ENCODE peak calls at places on chromosomes 2 and 18, in six cellular contexts. U is heart right ventricle, D is psoas muscle, O is right cardiac atrium, B is fibroblast of lung, S is ovary. K is an unnamed sample.

GRCh38 chr18:6414723-6415362 is at the start of gene L3MBTL4:
- DNase-seq in U (peak; percentile 31), D (peak; percentile 51), O (peak; percentile 82), B (no peak), S (peak; percentile 73), K (no peak)

GRCh38 chr18:27713727-27714080 is 463.2 kb downstream of the CDH2 start:
- DNase-seq in U (no peak), D (no peak), O (no peak), B (peak; percentile 92), S (no peak), K (no peak)

GRCh38 chr2:199999166-199999565 is 43.8 kb downstream of the MAIP1 start:
- DNase-seq in U (no peak), D (no peak), O (no peak), B (no peak), S (no peak), K (no peak)

GRCh38 chr18:44298566-44298965 is 382.1 kb upstream of the SETBP1 start:
- DNase-seq in U (no peak), D (no peak), O (no peak), B (no peak), S (no peak), K (no peak)

GRCh38 chr18:22831441-22831904 is 101.7 kb upstream of the RBBP8 start:
- DNase-seq in U (no peak), D (no peak), O (no peak), B (peak; percentile 94), S (no peak), K (no peak)

GRCh38 chr2:67824196-67824595 is 238.6 kb downstream of the C1D start:
- DNase-seq in U (no peak), D (no peak), O (no peak), B (peak; percentile 84), S (no peak), K (no peak)

GRCh38 chr2:190837417-190837816 is 43.2 kb upstream of the GLS start:
- DNase-seq in U (no peak), D (no peak), O (no peak), B (peak; percentile 80), S (no peak), K (no peak)

GRCh38 chr2:61967262-61967661 is 61.8 kb downstream of the COMMD1 start:
- DNase-seq in U (no peak), D (no peak), O (no peak), B (peak; percentile 54), S (no peak), K (no peak)

GRCh38 chr2:8682719-8683667 is 1.1 kb downstream of the ID2 start:
- DNase-seq in U (no peak), D (no peak), O (peak; percentile 71), B (peak; percentile 50), S (peak; percentile 54), K (peak; percentile 29)

GRCh38 chr2:10931710-10932255 is 20.0 kb downstream of the KCNF1 start:
- DNase-seq in U (no peak), D (peak; percentile 94), O (no peak), B (peak; percentile 84), S (no peak), K (no peak)

GRCh38 chr2:9844581-9844980 is 1.3 kb downstream of the TAF1B start:
- DNase-seq in U (no peak), D (no peak), O (no peak), B (peak; percentile 55), S (no peak), K (no peak)

GRCh38 chr2:237452846-237453245 is 34.2 kb upstream of the MLPH start:
- DNase-seq in U (no peak), D (no peak), O (no peak), B (no peak), S (no peak), K (no peak)

GRCh38 chr2:1755436-1756191 is 11.3 kb upstream of the PXDN start:
- DNase-seq in U (no peak), D (no peak), O (peak; percentile 31), B (peak; percentile 95), S (no peak), K (no peak)

GRCh38 chr2:178211943-178212342 is 17.6 kb downstream of the OSBPL6 start:
- DNase-seq in U (no peak), D (no peak), O (no peak), B (no peak), S (no peak), K (no peak)

GRCh38 chr2:123696799-123697410 is 328.2 kb upstream of the CNTNAP5 start:
- DNase-seq in U (no peak), D (no peak), O (no peak), B (no peak), S (no peak), K (no peak)

GRCh38 chr18:63238711-63239110 is 80.9 kb downstream of the BCL2 start:
- DNase-seq in U (no peak), D (no peak), O (peak; percentile 43), B (peak; percentile 5), S (no peak), K (no peak)

GRCh38 chr2:20062615-20063545 is 11.5 kb upstream of the LAPTM4A start:
- DNase-seq in U (no peak), D (peak; percentile 73), O (no peak), B (peak; percentile 96), S (no peak), K (no peak)

GRCh38 chr2:223549215-223549614 is 52.9 kb downstream of the SCG2 start:
- DNase-seq in U (no peak), D (no peak), O (no peak), B (peak; percentile 99), S (no peak), K (no peak)

GRCh38 chr18:36296591-36297418 is 708 bp upstream of the FHOD3 start:
- DNase-seq in U (peak; percentile 52), D (peak; percentile 75), O (peak; percentile 83), B (peak; percentile 86), S (peak; percentile 85), K (no peak)

DNA sequence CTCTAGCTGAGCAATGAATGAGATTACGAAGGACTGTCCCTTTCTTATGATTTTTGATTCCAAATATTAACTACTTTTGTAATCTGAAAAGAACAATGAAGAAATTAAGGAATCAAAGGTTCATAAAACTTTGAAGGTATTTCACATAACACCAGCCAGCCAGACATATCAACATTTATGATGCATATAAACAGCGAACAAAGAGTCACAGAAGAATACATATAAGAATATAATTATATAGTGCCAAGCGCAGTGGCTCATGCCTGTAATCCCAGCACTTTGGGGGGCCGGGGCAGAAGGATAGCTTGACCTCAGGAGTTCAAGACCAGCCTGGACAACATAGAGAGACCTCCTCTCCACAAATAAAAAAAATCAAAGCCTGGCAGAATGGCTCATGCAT is 34.1 kb downstream of the PIAS2 start:
- DNase-seq in U (no peak), D (no peak), O (no peak), B (no peak), S (no peak), K (no peak)
- H3K9me3 ChIP-seq in U (no peaks in the 10 kb centered on the region), D (peaks cover 8% of the 10 kb centered on the region), O (no peaks in the 10 kb centered on the region), B (no peaks in the 10 kb centered on the region), S (no peaks in the 10 kb centered on the region), K (no peaks in the 10 kb centered on the region)

GRCh38 chr2:22734373-22735045 is 650.5 kb upstream of the KLHL29 start:
- DNase-seq in U (no peak), D (no peak), O (no peak), B (no peak), S (no peak), K (no peak)

GRCh38 chr2:22737144-22737543 is 647.8 kb upstream of the KLHL29 start:
- DNase-seq in U (no peak), D (no peak), O (no peak), B (no peak), S (no peak), K (no peak)
- H3K9me3 ChIP-seq in U (no peaks in the 10 kb centered on the region), D (no peaks in the 10 kb centered on the region), O (no peaks in the 10 kb centered on the region), B (no peaks in the 10 kb centered on the region), S (no peaks in the 10 kb centered on the region), K (no peaks in the 10 kb centered on the region)

DNA sequence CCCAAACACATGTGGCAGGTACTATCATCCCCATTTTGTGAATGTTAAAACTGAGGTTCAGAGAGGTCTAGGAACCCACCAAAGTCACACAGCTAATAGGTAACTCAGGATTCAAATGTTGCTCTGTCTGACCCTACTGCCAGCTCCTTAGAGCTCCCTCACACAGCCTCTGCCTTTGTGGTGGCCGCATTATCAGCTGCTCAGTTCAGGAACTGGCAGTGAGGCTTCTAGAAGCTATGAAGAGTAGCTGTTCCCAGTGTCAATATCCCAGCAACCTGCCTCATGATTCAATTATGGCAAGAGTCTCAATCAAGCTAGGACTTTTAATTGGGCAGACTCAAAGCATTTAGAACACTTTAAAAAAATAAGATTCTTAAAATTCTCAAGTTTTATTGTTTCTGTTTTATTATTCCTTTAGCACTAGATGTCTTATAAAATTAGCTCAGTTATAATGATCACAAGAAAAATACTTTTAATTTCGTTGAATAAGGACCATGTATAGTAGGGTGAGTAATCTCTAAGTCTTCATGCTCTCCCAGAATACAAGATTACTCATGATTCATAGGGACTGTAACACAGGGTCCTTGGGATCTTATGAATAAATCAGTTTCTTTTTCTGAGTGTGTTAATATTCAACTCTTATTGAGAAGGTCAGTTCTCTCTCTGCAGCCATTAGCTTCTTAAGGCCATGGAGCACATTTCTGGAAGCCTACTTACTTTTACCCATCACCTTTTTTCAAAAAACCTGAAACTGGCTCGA is 342.7 kb downstream of the RND3 start:
- DNase-seq in U (no peak), D (no peak), O (no peak), B (peak; percentile 77), S (no peak), K (no peak)
- H3K9me3 ChIP-seq in U (no peaks in the 10 kb centered on the region), D (peaks cover 10% of the 10 kb centered on the region), O (no peaks in the 10 kb centered on the region), B (no peaks in the 10 kb centered on the region), S (no peaks in the 10 kb centered on the region), K (no peaks in the 10 kb centered on the region)

DNA sequence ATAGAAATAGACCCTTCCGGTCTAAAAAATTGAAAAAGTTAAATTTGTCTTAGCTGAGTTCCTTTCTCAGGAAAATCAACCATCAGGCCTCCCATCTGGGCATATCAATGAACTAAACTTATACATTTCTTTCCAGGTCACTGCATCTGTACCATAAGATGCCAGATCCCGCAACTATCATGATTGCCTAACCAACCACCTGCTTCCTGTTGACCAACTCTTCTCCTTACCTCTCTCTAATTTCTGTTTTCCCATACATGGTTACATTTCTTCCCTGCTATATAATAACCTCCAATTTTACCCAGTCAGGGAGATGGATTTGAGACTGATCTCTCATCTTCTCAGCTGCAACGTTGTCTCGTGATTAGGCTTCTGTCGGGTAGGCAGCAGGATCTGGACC is 228.7 kb downstream of the FSIP2 start:
- DNase-seq in U (no peak), D (no peak), O (no peak), B (no peak), S (no peak), K (no peak)
- H3K9me3 ChIP-seq in U (no peaks in the 10 kb centered on the region), D (no peaks in the 10 kb centered on the region), O (no peaks in the 10 kb centered on the region), B (no peaks in the 10 kb centered on the region), S (no peaks in the 10 kb centered on the region), K (no peaks in the 10 kb centered on the region)

K was measured in T-helper 17 cell.